ENCODE peak calls at places on chromosomes 7 and 10, in four cellular contexts. One of them, this sample, is unnamed. For H3K27me3, the result is how much of the 10 kb centered on the place peaks cover.

GRCh38 chr7:129776397-129776792 is 164.9 kb downstream of the NRF1 start:
- ATAC-seq in HCT116: no peak
- ATAC-seq in K562: no peak
- ATAC-seq in HepG2: no peak
- ATAC-seq in this sample: no peak

GRCh38 chr10:78261291-78261690 is 227.6 kb downstream of the RPS24 start:
- ATAC-seq in HCT116: no peak
- ATAC-seq in K562: no peak
- ATAC-seq in HepG2: no peak
- ATAC-seq in this sample: no peak

GRCh38 chr7:21253740-21254687 is 173.9 kb upstream of the SP4 start:
- ATAC-seq in HCT116: peak
- ATAC-seq in K562: peak
- ATAC-seq in HepG2: peak
- ATAC-seq in this sample: no peak

GRCh38 chr10:11091517-11092102 is 73.9 kb downstream of the CELF2 start:
- ATAC-seq in HCT116: no peak
- ATAC-seq in K562: no peak
- ATAC-seq in HepG2: no peak
- ATAC-seq in this sample: no peak

GRCh38 chr7:11294965-11295364 is 321.3 kb downstream of the PHF14 start:
- ATAC-seq in HCT116: no peak
- ATAC-seq in K562: no peak
- ATAC-seq in HepG2: no peak
- ATAC-seq in this sample: no peak

GRCh38 chr7:43385856-43386255 is 197.1 kb upstream of the STK17A start:
- ATAC-seq in HCT116: no peak
- ATAC-seq in K562: no peak
- ATAC-seq in HepG2: no peak
- ATAC-seq in this sample: no peak

GRCh38 chr10:96271017-96271815 is at the start of gene BLNK:
- ATAC-seq in HCT116: no peak
- ATAC-seq in K562: no peak
- ATAC-seq in HepG2: no peak
- ATAC-seq in this sample: peak

GRCh38 chr7:30427296-30428080 is 51.1 kb downstream of the NOD1 start:
- ATAC-seq in HCT116: no peak
- ATAC-seq in K562: no peak
- ATAC-seq in HepG2: no peak
- ATAC-seq in this sample: no peak

GRCh38 chr10:124892905-124893304 is 49.0 kb upstream of the ZRANB1 start:
- ATAC-seq in HCT116: no peak
- ATAC-seq in K562: no peak
- ATAC-seq in HepG2: no peak
- ATAC-seq in this sample: no peak

GRCh38 chr7:80392229-80393169 is 119.4 kb downstream of the GNAT3 start:
- ATAC-seq in HCT116: no peak
- ATAC-seq in K562: no peak
- ATAC-seq in HepG2: peak
- ATAC-seq in this sample: no peak

GRCh38 chr7:139453673-139454321 is 29.7 kb downstream of the KLRG2 start:
- ATAC-seq in HCT116: no peak
- ATAC-seq in K562: no peak
- ATAC-seq in HepG2: peak
- ATAC-seq in this sample: no peak

GRCh38 chr7:1592299-1592842 is 22.5 kb upstream of the PSMG3 start:
- ATAC-seq in HCT116: no peak
- ATAC-seq in K562: no peak
- ATAC-seq in HepG2: no peak
- ATAC-seq in this sample: no peak

GRCh38 chr7:136911362-136911761 is 42.9 kb downstream of the CHRM2 start:
- ATAC-seq in HCT116: no peak
- ATAC-seq in K562: no peak
- ATAC-seq in HepG2: no peak
- ATAC-seq in this sample: no peak

GRCh38 chr7:93185303-93186027 is 37.3 kb upstream of the SAMD9L start:
- ATAC-seq in HCT116: no peak
- ATAC-seq in K562: no peak
- ATAC-seq in HepG2: no peak
- ATAC-seq in this sample: no peak

GRCh38 chr7:17646181-17646956 is 293.9 kb downstream of the SNX13 start:
- ATAC-seq in HCT116: peak
- ATAC-seq in K562: no peak
- ATAC-seq in HepG2: no peak
- ATAC-seq in this sample: no peak

GRCh38 chr10:22548343-22548742 is 166.0 kb downstream of the PIP4K2A start:
- ATAC-seq in HCT116: no peak
- ATAC-seq in K562: no peak
- ATAC-seq in HepG2: no peak
- ATAC-seq in this sample: no peak

GRCh38 chr10:124742418-124743187 is 1.6 kb downstream of the FAM53B start:
- ATAC-seq in HCT116: no peak
- ATAC-seq in K562: peak
- ATAC-seq in HepG2: peak
- ATAC-seq in this sample: no peak

GRCh38 chr7:107678110-107678753 is 17.6 kb downstream of the SLC26A4 start:
- ATAC-seq in HCT116: no peak
- ATAC-seq in K562: no peak
- ATAC-seq in HepG2: peak
- ATAC-seq in this sample: no peak

GRCh38 chr7:75533926-75534325 is 41.8 kb downstream of the SPDYE5 start:
- ATAC-seq in HCT116: no peak
- ATAC-seq in K562: no peak
- ATAC-seq in HepG2: no peak
- ATAC-seq in this sample: no peak

GRCh38 chr10:52965938-52966401 is 193.4 kb upstream of the MBL2 start:
- ATAC-seq in HCT116: no peak
- ATAC-seq in K562: no peak
- ATAC-seq in HepG2: peak
- ATAC-seq in this sample: no peak

GRCh38 chr10:93072225-93072712 is 1.4 kb upstream of the CYP26A1 start:
- ATAC-seq in HCT116: no peak
- ATAC-seq in K562: peak
- ATAC-seq in HepG2: peak
- ATAC-seq in this sample: no peak

GRCh38 chr7:121924273-121925184 is 51.6 kb downstream of the PTPRZ1 start:
- ATAC-seq in HCT116: no peak
- ATAC-seq in K562: no peak
- ATAC-seq in HepG2: no peak
- ATAC-seq in this sample: no peak

GRCh38 chr7:151968357-151968756 is 12.1 kb downstream of the GALNTL5 start:
- ATAC-seq in HCT116: no peak
- ATAC-seq in K562: peak
- ATAC-seq in HepG2: no peak
- ATAC-seq in this sample: peak

GRCh38 chr10:122590158-122590557 is 29.6 kb downstream of the DMBT1 start:
- ATAC-seq in HCT116: no peak
- ATAC-seq in K562: no peak
- ATAC-seq in HepG2: no peak
- ATAC-seq in this sample: no peak

GRCh38 chr7:130957140-130957513 is 223.1 kb upstream of the KLF14 start:
- ATAC-seq in HCT116: no peak
- ATAC-seq in K562: no peak
- ATAC-seq in HepG2: no peak
- ATAC-seq in this sample: no peak

GRCh38 chr7:3673524-3673923 is 372.5 kb downstream of the SDK1 start:
- ATAC-seq in HCT116: peak
- ATAC-seq in K562: peak
- ATAC-seq in HepG2: no peak
- ATAC-seq in this sample: no peak

GRCh38 chr10:91103384-91104184 is 116.9 kb upstream of the PCGF5 start:
- ATAC-seq in HCT116: no peak
- ATAC-seq in K562: peak
- ATAC-seq in HepG2: peak
- ATAC-seq in this sample: no peak

GRCh38 chr7:45072131-45073030 is 16.4 kb downstream of the NACAD start:
- ATAC-seq in HCT116: no peak
- ATAC-seq in K562: no peak
- ATAC-seq in HepG2: no peak
- ATAC-seq in this sample: no peak

GRCh38 chr7:157151626-157152339 is 13.1 kb downstream of the UBE3C start:
- ATAC-seq in HCT116: no peak
- ATAC-seq in K562: no peak
- ATAC-seq in HepG2: no peak
- ATAC-seq in this sample: no peak

GRCh38 chr7:158733220-158733519 is 28.6 kb upstream of the NCAPG2 start:
- ATAC-seq in HCT116: no peak
- ATAC-seq in K562: no peak
- ATAC-seq in HepG2: no peak
- ATAC-seq in this sample: no peak

GRCh38 chr7:130458256-130458655 is 17.4 kb upstream of the CEP41 start:
- ATAC-seq in HCT116: no peak
- ATAC-seq in K562: no peak
- ATAC-seq in HepG2: no peak
- ATAC-seq in this sample: no peak

GRCh38 chr7:17986826-17987225 is 40.8 kb downstream of the PRPS1L1 start:
- ATAC-seq in HCT116: no peak
- ATAC-seq in K562: no peak
- ATAC-seq in HepG2: no peak
- ATAC-seq in this sample: peak

GRCh38 chr10:62816179-62817119 is at the start of gene EGR2:
- ATAC-seq in HCT116: peak
- ATAC-seq in K562: peak
- ATAC-seq in HepG2: peak
- ATAC-seq in this sample: peak

GRCh38 chr10:123390874-123391273 is 236.7 kb downstream of the BUB3 start:
- ATAC-seq in HCT116: no peak
- ATAC-seq in K562: no peak
- ATAC-seq in HepG2: no peak
- ATAC-seq in this sample: no peak

GRCh38 chr10:102783541-102783930 is 39.8 kb downstream of the WBP1L start:
- ATAC-seq in HCT116: no peak
- ATAC-seq in K562: peak
- ATAC-seq in HepG2: no peak
- ATAC-seq in this sample: peak

GRCh38 chr7:78528964-78529363 is 730.4 kb downstream of the PHTF2 start:
- ATAC-seq in HCT116: no peak
- ATAC-seq in K562: no peak
- ATAC-seq in HepG2: no peak
- ATAC-seq in this sample: no peak

GRCh38 chr10:16787361-16787791 is 29.8 kb downstream of the RSU1 start:
- ATAC-seq in HCT116: no peak
- ATAC-seq in K562: no peak
- ATAC-seq in HepG2: no peak
- ATAC-seq in this sample: no peak

GRCh38 chr10:96263173-96263572 is 8.2 kb downstream of the BLNK start:
- ATAC-seq in HCT116: no peak
- ATAC-seq in K562: no peak
- ATAC-seq in HepG2: no peak
- ATAC-seq in this sample: no peak

GRCh38 chr7:94590526-94591162 is 65.3 kb downstream of the SGCE start:
- ATAC-seq in HCT116: no peak
- ATAC-seq in K562: no peak
- ATAC-seq in HepG2: no peak
- ATAC-seq in this sample: no peak
- TF ChIP-seq POLR2A in HCT116: no peak
- TF ChIP-seq POLR2A in K562: no peak
- TF ChIP-seq POLR2A in HepG2: no peak
- TF ChIP-seq POLR2A in this sample: no peak

GRCh38 chr10:34581871-34582532 is 233.1 kb downstream of the PARD3 start:
- ATAC-seq in HCT116: no peak
- ATAC-seq in K562: no peak
- ATAC-seq in HepG2: no peak
- ATAC-seq in this sample: no peak

GRCh38 chr10:34580214-34580613 is 234.9 kb downstream of the PARD3 start:
- ATAC-seq in HCT116: no peak
- ATAC-seq in K562: no peak
- ATAC-seq in HepG2: no peak
- ATAC-seq in this sample: no peak

GRCh38 chr10:34578468-34578867 is 236.6 kb downstream of the PARD3 start:
- ATAC-seq in HCT116: no peak
- ATAC-seq in K562: no peak
- ATAC-seq in HepG2: no peak
- ATAC-seq in this sample: no peak

GRCh38 chr10:34584164-34584563 is 230.9 kb downstream of the PARD3 start:
- ATAC-seq in HCT116: no peak
- ATAC-seq in K562: no peak
- ATAC-seq in HepG2: no peak
- ATAC-seq in this sample: peak

GRCh38 chr10:34580643-34581042 is 234.5 kb downstream of the PARD3 start:
- ATAC-seq in HCT116: no peak
- ATAC-seq in K562: no peak
- ATAC-seq in HepG2: no peak
- ATAC-seq in this sample: no peak
- TF ChIP-seq POLR2AphosphoS5 in HCT116: no peak
- TF ChIP-seq POLR2AphosphoS5 in K562: no peak
- TF ChIP-seq POLR2AphosphoS5 in HepG2: no peak
- TF ChIP-seq POLR2AphosphoS5 in this sample: no peak

GRCh38 chr7:90835861-90836260 is 239.7 kb downstream of the CDK14 start:
- ATAC-seq in HCT116: no peak
- ATAC-seq in K562: no peak
- ATAC-seq in HepG2: no peak
- ATAC-seq in this sample: no peak
- H3K27me3 ChIP-seq in HCT116: under half
- H3K27me3 ChIP-seq in K562: under half
- H3K27me3 ChIP-seq in HepG2: under half
- H3K27me3 ChIP-seq in this sample: under half

DNA sequence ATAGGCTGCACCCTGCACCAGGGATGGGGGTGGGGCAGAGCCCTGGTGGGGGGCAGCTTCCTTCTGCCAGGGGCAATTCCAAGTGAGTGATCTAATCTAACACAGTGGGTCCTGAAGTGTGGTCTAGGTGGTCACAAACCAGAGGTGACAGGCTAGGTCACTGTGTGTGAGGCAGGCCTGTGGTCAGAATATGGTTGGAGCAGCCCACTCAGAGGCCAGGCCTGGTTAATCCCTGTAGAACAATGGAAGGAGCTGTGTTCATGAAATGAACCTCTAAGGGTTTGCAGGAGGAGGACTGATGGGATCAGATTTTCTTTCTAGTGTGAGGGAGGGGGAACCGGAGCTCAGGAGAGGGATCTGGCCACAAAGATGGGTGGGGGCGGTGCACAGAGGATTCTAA is 10.0 kb upstream of the TSPAN14 start:
- ATAC-seq in HCT116: no peak
- ATAC-seq in K562: no peak
- ATAC-seq in HepG2: peak
- ATAC-seq in this sample: no peak
- TF ChIP-seq POLR2A in HCT116: no peak
- TF ChIP-seq POLR2A in K562: no peak
- TF ChIP-seq POLR2A in HepG2: no peak
- TF ChIP-seq POLR2A in this sample: no peak

GRCh38 chr10:89665302-89665701 is 20.3 kb upstream of the PANK1 start:
- ATAC-seq in HCT116: no peak
- ATAC-seq in K562: peak
- ATAC-seq in HepG2: no peak
- ATAC-seq in this sample: no peak

GRCh38 chr10:89659185-89660131 is 14.4 kb upstream of the PANK1 start:
- ATAC-seq in HCT116: no peak
- ATAC-seq in K562: no peak
- ATAC-seq in HepG2: no peak
- ATAC-seq in this sample: no peak

GRCh38 chr10:89663144-89663543 is 18.1 kb upstream of the PANK1 start:
- ATAC-seq in HCT116: no peak
- ATAC-seq in K562: no peak
- ATAC-seq in HepG2: no peak
- ATAC-seq in this sample: no peak

GRCh38 chr10:89664206-89664605 is 19.2 kb upstream of the PANK1 start:
- ATAC-seq in HCT116: no peak
- ATAC-seq in K562: no peak
- ATAC-seq in HepG2: no peak
- ATAC-seq in this sample: no peak

GRCh38 chr10:89662596-89662995 is 17.6 kb upstream of the PANK1 start:
- ATAC-seq in HCT116: no peak
- ATAC-seq in K562: no peak
- ATAC-seq in HepG2: no peak
- ATAC-seq in this sample: no peak
- TF ChIP-seq POLR2AphosphoS5 in HCT116: no peak
- TF ChIP-seq POLR2AphosphoS5 in K562: no peak
- TF ChIP-seq POLR2AphosphoS5 in HepG2: no peak
- TF ChIP-seq POLR2AphosphoS5 in this sample: no peak